ENCODE peak calls at places on chromosomes 3 and 15, in nine cellular contexts. Y, J, O, H, W, C, K, E and T are unnamed samples.

GRCh38 chr3:23806322-23807160 is 786 bp downstream of the UBE2E1 start:
- DNase-seq in H (peak; percentile 53), Y (no peak), K (no peak), E (no peak), W (peak; percentile 27), C (peak; percentile 23), J (no peak), O (no peak), T (no peak)

GRCh38 chr3:64290161-64290560 is 64.9 kb upstream of the PRICKLE2 start:
- DNase-seq in Y (no peak), W (no peak), O (no peak), K (no peak), J (no peak), C (no peak), H (no peak), E (no peak), T (no peak)

GRCh38 chr3:142896201-142896755 is 7.4 kb upstream of the PCOLCE2 start:
- DNase-seq in J (no peak), E (no peak), W (no peak), K (no peak), Y (no peak), H (no peak), C (no peak), O (peak; percentile 50), T (no peak)

GRCh38 chr3:71226565-71227281 is 356.8 kb downstream of the FOXP1 start:
- DNase-seq in E (no peak), H (no peak), W (peak; percentile 91), C (no peak), J (no peak), Y (no peak), O (no peak), K (no peak), T (no peak)

GRCh38 chr3:142999881-143000280 is 1.5 kb upstream of the U2SURP start:
- DNase-seq in H (no peak), O (no peak), K (no peak), E (no peak), C (no peak), W (no peak), Y (no peak), J (no peak), T (no peak)

GRCh38 chr3:131795382-131796085 is 239.3 kb downstream of the CPNE4 start:
- DNase-seq in W (no peak), H (no peak), J (no peak), K (no peak), Y (no peak), C (no peak), E (no peak), O (peak; percentile 54), T (no peak)

GRCh38 chr15:58742424-58743160 is 6.9 kb downstream of the ADAM10 start:
- DNase-seq in J (no peak), C (no peak), H (no peak), W (no peak), K (no peak), E (no peak), O (peak; percentile 73), Y (no peak), T (no peak)

GRCh38 chr3:50459792-50460191 is 43.6 kb downstream of the CACNA2D2 start:
- DNase-seq in W (no peak), Y (no peak), C (no peak), E (no peak), K (no peak), H (no peak), O (no peak), J (no peak), T (no peak)

GRCh38 chr15:60835974-60836373 is 357.0 kb upstream of the ICE2 start:
- DNase-seq in O (no peak), C (no peak), J (no peak), W (no peak), E (no peak), K (peak; percentile 21), Y (no peak), H (no peak), T (no peak)

GRCh38 chr15:29233566-29233965 is 36.1 kb downstream of the NSMCE3 start:
- DNase-seq in K (no peak), E (no peak), H (peak; percentile 11), O (peak; percentile 13), C (no peak), W (no peak), J (no peak), Y (no peak), T (no peak)

GRCh38 chr3:84820906-84821305 is 137.9 kb upstream of the CADM2 start:
- DNase-seq in Y (no peak), J (no peak), H (no peak), K (no peak), W (no peak), E (no peak), C (no peak), O (no peak), T (no peak)

GRCh38 chr15:76998661-76999285 is 3.8 kb downstream of the PSTPIP1 start:
- DNase-seq in O (no peak), K (no peak), W (no peak), E (no peak), C (no peak), J (no peak), Y (no peak), H (no peak), T (no peak)

GRCh38 chr15:38696120-38696727 is 131.6 kb upstream of the RASGRP1 start:
- DNase-seq in E (no peak), O (no peak), W (peak; percentile 70), H (no peak), C (no peak), J (no peak), K (no peak), Y (no peak), T (no peak)

GRCh38 chr3:16026753-16027152 is 147.7 kb upstream of the GALNT15 start:
- DNase-seq in C (no peak), J (no peak), E (no peak), W (no peak), Y (no peak), O (no peak), H (no peak), K (no peak), T (no peak)

GRCh38 chr3:34683851-34684250 is 885.4 kb downstream of the PDCD6IP start:
- DNase-seq in Y (no peak), K (peak; percentile 17), J (peak; percentile 15), W (peak; percentile 19), E (peak; percentile 36), C (peak; percentile 51), H (peak; percentile 11), O (no peak), T (no peak)

GRCh38 chr3:71056327-71056726 is 527.2 kb downstream of the FOXP1 start:
- DNase-seq in C (no peak), E (no peak), Y (no peak), H (no peak), W (no peak), J (no peak), K (no peak), O (no peak), T (no peak)